ENCODE peak calls at places on chromosomes 1 and 21, in six cellular contexts. R, Y, B, Z, D and Q are unnamed samples.

GRCh38 chr21:25733859-25734653 is 648 bp downstream of the ATP5PF start:
- DNase-seq in D (no peak), Y (peak; percentile 59), R (no peak), B (peak; percentile 27), Z (peak; percentile 37), Q (no peak)

GRCh38 chr1:43144228-43144627 is 27.9 kb downstream of the EBNA1BP2 start:
- DNase-seq in Z (no peak), Y (no peak), B (peak; percentile 60), D (no peak), R (no peak), Q (no peak)

GRCh38 chr1:26694597-26695416 is 1.0 kb upstream of the ARID1A start:
- DNase-seq in R (no peak), D (no peak), Z (no peak), Y (no peak), B (no peak), Q (no peak)

GRCh38 chr21:42311160-42311559 is 4.0 kb downstream of the TFF3 start:
- DNase-seq in B (no peak), Y (no peak), Z (no peak), R (no peak), D (no peak), Q (no peak)

GRCh38 chr1:95829581-95829980 is 595.6 kb downstream of the RWDD3 start:
- DNase-seq in Z (no peak), R (no peak), B (no peak), Y (no peak), D (no peak), Q (no peak)

GRCh38 chr1:172489847-172490246 is 43.1 kb upstream of the SUCO start:
- DNase-seq in Y (no peak), Z (no peak), B (no peak), R (no peak), D (no peak), Q (no peak)

GRCh38 chr1:10522324-10522860 is 47.6 kb downstream of the PEX14 start:
- DNase-seq in R (no peak), Y (no peak), B (no peak), Z (no peak), D (no peak), Q (no peak)

GRCh38 chr1:196400478-196401453 is 207.5 kb downstream of the KCNT2 start:
- DNase-seq in R (peak; percentile 80), B (peak; percentile 70), Z (no peak), D (no peak), Y (no peak), Q (no peak)

GRCh38 chr1:10693497-10694273 is 102.8 kb downstream of the CASZ1 start:
- DNase-seq in Z (peak; percentile 24), Y (peak; percentile 64), D (no peak), B (no peak), R (no peak), Q (no peak)

GRCh38 chr1:231612393-231613089 is 14.0 kb upstream of the DISC1 start:
- DNase-seq in B (no peak), Z (no peak), Y (peak; percentile 87), D (no peak), R (no peak), Q (no peak)

GRCh38 chr1:157849229-157849875 is 7.7 kb upstream of the CD5L start:
- DNase-seq in B (no peak), Y (no peak), D (no peak), Z (no peak), R (no peak), Q (no peak)

GRCh38 chr1:177413982-177414654 is 243.4 kb downstream of the BRINP2 start:
- DNase-seq in R (no peak), Z (no peak), D (no peak), B (no peak), Y (no peak), Q (no peak)

GRCh38 chr1:93735722-93736121 is 54.1 kb upstream of the BCAR3 start:
- DNase-seq in D (no peak), B (peak; percentile 73), Y (no peak), Z (no peak), R (peak; percentile 49), Q (no peak)

GRCh38 chr21:36859744-36860501 is 106.5 kb downstream of the HLCS start:
- DNase-seq in B (peak; percentile 91), Z (no peak), D (no peak), Y (peak; percentile 78), R (no peak), Q (no peak)

GRCh38 chr1:66852870-66853269 is 51.8 kb upstream of the INSL5 start:
- DNase-seq in D (no peak), R (no peak), B (no peak), Y (no peak), Z (no peak), Q (no peak)

GRCh38 chr1:101748077-101748476 is 248.6 kb downstream of the OLFM3 start:
- DNase-seq in B (no peak), Y (no peak), R (no peak), Z (no peak), D (no peak), Q (no peak)

GRCh38 chr1:61050541-61051454 is 31.6 kb upstream of the NFIA start:
- DNase-seq in R (no peak), D (no peak), B (no peak), Y (no peak), Z (no peak), Q (no peak)

GRCh38 chr1:35319988-35320713 is 51.6 kb downstream of the ZMYM4 start:
- DNase-seq in Y (no peak), D (no peak), B (no peak), R (no peak), Z (no peak), Q (no peak)

GRCh38 chr1:9537863-9538668 is 1.2 kb upstream of the SLC25A33 start:
- DNase-seq in Z (no peak), B (no peak), Y (no peak), R (no peak), D (no peak), Q (no peak)

GRCh38 chr1:79845951-79846350 is 839.4 kb upstream of the ADGRL4 start:
- DNase-seq in Z (no peak), Y (no peak), R (no peak), B (no peak), D (no peak), Q (no peak)

GRCh38 chr1:222454196-222454595 is 93.7 kb downstream of the HHIPL2 start:
- DNase-seq in D (no peak), B (no peak), R (peak; percentile 12), Z (no peak), Y (no peak), Q (no peak)

GRCh38 chr1:30725450-30726095 is 2.2 kb upstream of the MATN1 start:
- DNase-seq in B (no peak), R (no peak), D (no peak), Z (no peak), Y (no peak), Q (no peak)

GRCh38 chr21:33268392-33268735 is 2.2 kb downstream of the IL10RB start:
- DNase-seq in R (no peak), B (no peak), D (no peak), Y (no peak), Z (no peak), Q (no peak)

GRCh38 chr1:56520202-56520601 is 59.2 kb downstream of the PLPP3 start:
- DNase-seq in Z (no peak), D (no peak), R (no peak), Y (no peak), B (no peak), Q (no peak)

GRCh38 chr1:181593042-181593441 is 109.7 kb downstream of the CACNA1E start:
- DNase-seq in Z (no peak), R (no peak), Y (no peak), B (no peak), D (no peak), Q (no peak)

GRCh38 chr1:2073382-2074230 is 23.4 kb downstream of the PRKCZ start:
- DNase-seq in R (no peak), B (peak; percentile 13), D (no peak), Z (no peak), Y (no peak), Q (no peak)

GRCh38 chr1:97247196-97247595 is 525.6 kb downstream of the PTBP2 start:
- DNase-seq in B (no peak), Y (no peak), Z (no peak), R (no peak), D (no peak), Q (no peak)

GRCh38 chr1:208036177-208036808 is 125.4 kb upstream of the CD34 start:
- DNase-seq in Z (no peak), R (no peak), B (peak; percentile 49), Y (no peak), D (no peak), Q (no peak)

GRCh38 chr1:161502641-161503393 is 2.4 kb upstream of the FCGR2A start:
- DNase-seq in R (no peak), D (no peak), Z (no peak), Y (no peak), B (peak; percentile 68), Q (no peak)

GRCh38 chr1:243213045-243213787 is 41.9 kb downstream of the CEP170 start:
- DNase-seq in R (peak; percentile 57), B (peak; percentile 49), D (no peak), Y (no peak), Z (no peak), Q (no peak)